ENCODE peak calls at places on chromosomes 16 and 17, in nine cellular contexts. One of them, this sample, is unnamed.

GRCh38 chr16:27315333-27316037 is 1.7 kb downstream of the IL4R start:
- DNase-seq in Daoy: peak
- DNase-seq in stimulated activated CD8-positive, alpha-beta memory T cell treated with anti-CD3 and anti-CD28 coated beads, Interleukin-4, amount 100 ng/mL, for 24 hours: peak
- DNase-seq in NCI-H1417: no peak
- DNase-seq in fibroblast of pulmonary artery: peak
- DNase-seq in substantia nigra: no peak
- DNase-seq in SK-MEL-5: no peak
- DNase-seq in tibial nerve: no peak
- DNase-seq in ureter: no peak
- DNase-seq in this sample: peak

GRCh38 chr17:11996722-11997146 is 541 bp downstream of the ZNF18 start:
- DNase-seq in Daoy: no peak
- DNase-seq in stimulated activated CD8-positive, alpha-beta memory T cell treated with anti-CD3 and anti-CD28 coated beads, Interleukin-4, amount 100 ng/mL, for 24 hours: no peak
- DNase-seq in NCI-H1417: peak
- DNase-seq in fibroblast of pulmonary artery: peak
- DNase-seq in substantia nigra: no peak
- DNase-seq in SK-MEL-5: peak
- DNase-seq in tibial nerve: no peak
- DNase-seq in ureter: no peak
- DNase-seq in this sample: no peak

GRCh38 chr16:80580109-80580832 is 39.5 kb downstream of the DYNLRB2 start:
- DNase-seq in Daoy: peak
- DNase-seq in stimulated activated CD8-positive, alpha-beta memory T cell treated with anti-CD3 and anti-CD28 coated beads, Interleukin-4, amount 100 ng/mL, for 24 hours: peak
- DNase-seq in NCI-H1417: no peak
- DNase-seq in fibroblast of pulmonary artery: peak
- DNase-seq in substantia nigra: no peak
- DNase-seq in SK-MEL-5: no peak
- DNase-seq in tibial nerve: no peak
- DNase-seq in ureter: no peak
- DNase-seq in this sample: no peak

GRCh38 chr17:5198472-5198871 is 6.8 kb upstream of the ZNF594 start:
- DNase-seq in Daoy: no peak
- DNase-seq in stimulated activated CD8-positive, alpha-beta memory T cell treated with anti-CD3 and anti-CD28 coated beads, Interleukin-4, amount 100 ng/mL, for 24 hours: no peak
- DNase-seq in NCI-H1417: no peak
- DNase-seq in fibroblast of pulmonary artery: no peak
- DNase-seq in substantia nigra: no peak
- DNase-seq in SK-MEL-5: no peak
- DNase-seq in tibial nerve: no peak
- DNase-seq in ureter: no peak
- DNase-seq in this sample: no peak

GRCh38 chr16:66375451-66375850 is 9.0 kb downstream of the CDH5 start:
- DNase-seq in Daoy: no peak
- DNase-seq in stimulated activated CD8-positive, alpha-beta memory T cell treated with anti-CD3 and anti-CD28 coated beads, Interleukin-4, amount 100 ng/mL, for 24 hours: no peak
- DNase-seq in NCI-H1417: no peak
- DNase-seq in fibroblast of pulmonary artery: no peak
- DNase-seq in substantia nigra: no peak
- DNase-seq in SK-MEL-5: no peak
- DNase-seq in tibial nerve: no peak
- DNase-seq in ureter: no peak
- DNase-seq in this sample: no peak

GRCh38 chr16:73157861-73158260 is 109.9 kb upstream of the ZFHX3 start:
- DNase-seq in Daoy: no peak
- DNase-seq in stimulated activated CD8-positive, alpha-beta memory T cell treated with anti-CD3 and anti-CD28 coated beads, Interleukin-4, amount 100 ng/mL, for 24 hours: no peak
- DNase-seq in NCI-H1417: no peak
- DNase-seq in fibroblast of pulmonary artery: no peak
- DNase-seq in substantia nigra: no peak
- DNase-seq in SK-MEL-5: no peak
- DNase-seq in tibial nerve: no peak
- DNase-seq in ureter: no peak
- DNase-seq in this sample: no peak

GRCh38 chr16:73023320-73023719 is 24.6 kb downstream of the ZFHX3 start:
- DNase-seq in Daoy: no peak
- DNase-seq in stimulated activated CD8-positive, alpha-beta memory T cell treated with anti-CD3 and anti-CD28 coated beads, Interleukin-4, amount 100 ng/mL, for 24 hours: no peak
- DNase-seq in NCI-H1417: no peak
- DNase-seq in fibroblast of pulmonary artery: no peak
- DNase-seq in substantia nigra: no peak
- DNase-seq in SK-MEL-5: no peak
- DNase-seq in tibial nerve: no peak
- DNase-seq in ureter: no peak
- DNase-seq in this sample: no peak

GRCh38 chr16:46972429-46972970 is 974 bp downstream of the DNAJA2 start:
- DNase-seq in Daoy: peak
- DNase-seq in stimulated activated CD8-positive, alpha-beta memory T cell treated with anti-CD3 and anti-CD28 coated beads, Interleukin-4, amount 100 ng/mL, for 24 hours: no peak
- DNase-seq in NCI-H1417: peak
- DNase-seq in fibroblast of pulmonary artery: no peak
- DNase-seq in substantia nigra: no peak
- DNase-seq in SK-MEL-5: peak
- DNase-seq in tibial nerve: no peak
- DNase-seq in ureter: no peak
- DNase-seq in this sample: no peak

GRCh38 chr16:63978240-63978639 is 1143.6 kb downstream of the CDH11 start:
- DNase-seq in Daoy: no peak
- DNase-seq in stimulated activated CD8-positive, alpha-beta memory T cell treated with anti-CD3 and anti-CD28 coated beads, Interleukin-4, amount 100 ng/mL, for 24 hours: no peak
- DNase-seq in NCI-H1417: no peak
- DNase-seq in fibroblast of pulmonary artery: no peak
- DNase-seq in substantia nigra: no peak
- DNase-seq in SK-MEL-5: no peak
- DNase-seq in tibial nerve: no peak
- DNase-seq in ureter: no peak
- DNase-seq in this sample: no peak

GRCh38 chr16:17313085-17313611 is 157.6 kb downstream of the XYLT1 start:
- DNase-seq in Daoy: peak
- DNase-seq in stimulated activated CD8-positive, alpha-beta memory T cell treated with anti-CD3 and anti-CD28 coated beads, Interleukin-4, amount 100 ng/mL, for 24 hours: no peak
- DNase-seq in NCI-H1417: no peak
- DNase-seq in fibroblast of pulmonary artery: peak
- DNase-seq in substantia nigra: peak
- DNase-seq in SK-MEL-5: peak
- DNase-seq in tibial nerve: peak
- DNase-seq in ureter: peak
- DNase-seq in this sample: peak

GRCh38 chr17:42754782-42755181 is 6.2 kb upstream of the RAMP2 start:
- DNase-seq in Daoy: peak
- DNase-seq in stimulated activated CD8-positive, alpha-beta memory T cell treated with anti-CD3 and anti-CD28 coated beads, Interleukin-4, amount 100 ng/mL, for 24 hours: no peak
- DNase-seq in NCI-H1417: no peak
- DNase-seq in fibroblast of pulmonary artery: peak
- DNase-seq in substantia nigra: no peak
- DNase-seq in SK-MEL-5: no peak
- DNase-seq in tibial nerve: peak
- DNase-seq in ureter: no peak
- DNase-seq in this sample: peak

GRCh38 chr16:4338712-4339299 is 12.3 kb downstream of the PAM16 start:
- DNase-seq in Daoy: no peak
- DNase-seq in stimulated activated CD8-positive, alpha-beta memory T cell treated with anti-CD3 and anti-CD28 coated beads, Interleukin-4, amount 100 ng/mL, for 24 hours: no peak
- DNase-seq in NCI-H1417: no peak
- DNase-seq in fibroblast of pulmonary artery: no peak
- DNase-seq in substantia nigra: no peak
- DNase-seq in SK-MEL-5: no peak
- DNase-seq in tibial nerve: no peak
- DNase-seq in ureter: no peak
- DNase-seq in this sample: no peak

GRCh38 chr16:54346046-54346445 is 59.5 kb upstream of the IRX3 start:
- DNase-seq in Daoy: no peak
- DNase-seq in stimulated activated CD8-positive, alpha-beta memory T cell treated with anti-CD3 and anti-CD28 coated beads, Interleukin-4, amount 100 ng/mL, for 24 hours: no peak
- DNase-seq in NCI-H1417: no peak
- DNase-seq in fibroblast of pulmonary artery: peak
- DNase-seq in substantia nigra: no peak
- DNase-seq in SK-MEL-5: no peak
- DNase-seq in tibial nerve: no peak
- DNase-seq in ureter: no peak
- DNase-seq in this sample: no peak

GRCh38 chr16:25073849-25074248 is 37.7 kb upstream of the LCMT1 start:
- DNase-seq in Daoy: no peak
- DNase-seq in stimulated activated CD8-positive, alpha-beta memory T cell treated with anti-CD3 and anti-CD28 coated beads, Interleukin-4, amount 100 ng/mL, for 24 hours: no peak
- DNase-seq in NCI-H1417: no peak
- DNase-seq in fibroblast of pulmonary artery: no peak
- DNase-seq in substantia nigra: no peak
- DNase-seq in SK-MEL-5: no peak
- DNase-seq in tibial nerve: no peak
- DNase-seq in ureter: no peak
- DNase-seq in this sample: no peak

GRCh38 chr17:32869345-32870026 is 7.4 kb downstream of the MYO1D start:
- DNase-seq in Daoy: peak
- DNase-seq in stimulated activated CD8-positive, alpha-beta memory T cell treated with anti-CD3 and anti-CD28 coated beads, Interleukin-4, amount 100 ng/mL, for 24 hours: no peak
- DNase-seq in NCI-H1417: no peak
- DNase-seq in fibroblast of pulmonary artery: no peak
- DNase-seq in substantia nigra: no peak
- DNase-seq in SK-MEL-5: no peak
- DNase-seq in tibial nerve: no peak
- DNase-seq in ureter: no peak
- DNase-seq in this sample: no peak

GRCh38 chr17:29617125-29617480 is 5.6 kb downstream of the CORO6 start:
- DNase-seq in Daoy: peak
- DNase-seq in stimulated activated CD8-positive, alpha-beta memory T cell treated with anti-CD3 and anti-CD28 coated beads, Interleukin-4, amount 100 ng/mL, for 24 hours: peak
- DNase-seq in NCI-H1417: peak
- DNase-seq in fibroblast of pulmonary artery: peak
- DNase-seq in substantia nigra: peak
- DNase-seq in SK-MEL-5: peak
- DNase-seq in tibial nerve: no peak
- DNase-seq in ureter: peak
- DNase-seq in this sample: no peak

GRCh38 chr17:7260601-7261376 is 1.5 kb downstream of the CLDN7 start:
- DNase-seq in Daoy: peak
- DNase-seq in stimulated activated CD8-positive, alpha-beta memory T cell treated with anti-CD3 and anti-CD28 coated beads, Interleukin-4, amount 100 ng/mL, for 24 hours: no peak
- DNase-seq in NCI-H1417: peak
- DNase-seq in fibroblast of pulmonary artery: no peak
- DNase-seq in substantia nigra: no peak
- DNase-seq in SK-MEL-5: no peak
- DNase-seq in tibial nerve: no peak
- DNase-seq in ureter: no peak
- DNase-seq in this sample: peak

GRCh38 chr17:50301891-50302584 is 27.8 kb downstream of the TMEM92 start:
- DNase-seq in Daoy: no peak
- DNase-seq in stimulated activated CD8-positive, alpha-beta memory T cell treated with anti-CD3 and anti-CD28 coated beads, Interleukin-4, amount 100 ng/mL, for 24 hours: no peak
- DNase-seq in NCI-H1417: no peak
- DNase-seq in fibroblast of pulmonary artery: no peak
- DNase-seq in substantia nigra: no peak
- DNase-seq in SK-MEL-5: no peak
- DNase-seq in tibial nerve: no peak
- DNase-seq in ureter: no peak
- DNase-seq in this sample: no peak

GRCh38 chr16:13110124-13110796 is 208.9 kb downstream of the SHISA9 start:
- DNase-seq in Daoy: no peak
- DNase-seq in stimulated activated CD8-positive, alpha-beta memory T cell treated with anti-CD3 and anti-CD28 coated beads, Interleukin-4, amount 100 ng/mL, for 24 hours: no peak
- DNase-seq in NCI-H1417: no peak
- DNase-seq in fibroblast of pulmonary artery: no peak
- DNase-seq in substantia nigra: no peak
- DNase-seq in SK-MEL-5: peak
- DNase-seq in tibial nerve: no peak
- DNase-seq in ureter: no peak
- DNase-seq in this sample: peak

GRCh38 chr17:81976332-81977210 is 858 bp upstream of the ASPSCR1 start:
- DNase-seq in Daoy: peak
- DNase-seq in stimulated activated CD8-positive, alpha-beta memory T cell treated with anti-CD3 and anti-CD28 coated beads, Interleukin-4, amount 100 ng/mL, for 24 hours: no peak
- DNase-seq in NCI-H1417: peak
- DNase-seq in fibroblast of pulmonary artery: no peak
- DNase-seq in substantia nigra: no peak
- DNase-seq in SK-MEL-5: no peak
- DNase-seq in tibial nerve: no peak
- DNase-seq in ureter: no peak
- DNase-seq in this sample: no peak

GRCh38 chr17:30360396-30360795 is 18.3 kb upstream of the CPD start:
- DNase-seq in Daoy: no peak
- DNase-seq in stimulated activated CD8-positive, alpha-beta memory T cell treated with anti-CD3 and anti-CD28 coated beads, Interleukin-4, amount 100 ng/mL, for 24 hours: no peak
- DNase-seq in NCI-H1417: no peak
- DNase-seq in fibroblast of pulmonary artery: no peak
- DNase-seq in substantia nigra: no peak
- DNase-seq in SK-MEL-5: no peak
- DNase-seq in tibial nerve: no peak
- DNase-seq in ureter: no peak
- DNase-seq in this sample: no peak

GRCh38 chr17:45311762-45312476 is 4.9 kb downstream of the MAP3K14 start:
- DNase-seq in Daoy: peak
- DNase-seq in stimulated activated CD8-positive, alpha-beta memory T cell treated with anti-CD3 and anti-CD28 coated beads, Interleukin-4, amount 100 ng/mL, for 24 hours: peak
- DNase-seq in NCI-H1417: no peak
- DNase-seq in fibroblast of pulmonary artery: no peak
- DNase-seq in substantia nigra: no peak
- DNase-seq in SK-MEL-5: no peak
- DNase-seq in tibial nerve: peak
- DNase-seq in ureter: peak
- DNase-seq in this sample: peak

GRCh38 chr17:57612202-57613071 is 132.7 kb downstream of the CCDC182 start:
- DNase-seq in Daoy: no peak
- DNase-seq in stimulated activated CD8-positive, alpha-beta memory T cell treated with anti-CD3 and anti-CD28 coated beads, Interleukin-4, amount 100 ng/mL, for 24 hours: no peak
- DNase-seq in NCI-H1417: peak
- DNase-seq in fibroblast of pulmonary artery: no peak
- DNase-seq in substantia nigra: no peak
- DNase-seq in SK-MEL-5: no peak
- DNase-seq in tibial nerve: no peak
- DNase-seq in ureter: no peak
- DNase-seq in this sample: no peak

GRCh38 chr17:59330314-59330942 is 1.0 kb upstream of the YPEL2 start:
- DNase-seq in Daoy: no peak
- DNase-seq in stimulated activated CD8-positive, alpha-beta memory T cell treated with anti-CD3 and anti-CD28 coated beads, Interleukin-4, amount 100 ng/mL, for 24 hours: no peak
- DNase-seq in NCI-H1417: peak
- DNase-seq in fibroblast of pulmonary artery: no peak
- DNase-seq in substantia nigra: no peak
- DNase-seq in SK-MEL-5: no peak
- DNase-seq in tibial nerve: no peak
- DNase-seq in ureter: peak
- DNase-seq in this sample: peak

This sample was measured in PC-9.